ENCODE peak calls at places on chromosomes 1 and 21, in five cellular contexts. D is vagina, R is T-helper 9 cell, F is amniotic stem cell, A is upper lobe of right lung. T is an unnamed sample.

GRCh38 chr1:180003026-180003695 is 48.6 kb downstream of the CEP350 start:
- DNase-seq in D (no peak), R (no peak), F (no peak), A (no peak), T (no peak)

GRCh38 chr1:206631085-206631509 is 4.2 kb upstream of the DYRK3 start:
- DNase-seq in D (no peak), R (no peak), F (no peak), A (no peak), T (peak; percentile 79)

GRCh38 chr1:9653195-9653782 is 1.8 kb downstream of the PIK3CD start:
- DNase-seq in D (no peak), R (no peak), F (no peak), A (no peak), T (no peak)

GRCh38 chr1:166128195-166128594 is 38.6 kb downstream of the FAM78B start:
- DNase-seq in D (no peak), R (no peak), F (no peak), A (no peak), T (no peak)

GRCh38 chr1:55369474-55369873 is 154.3 kb upstream of the USP24 start:
- DNase-seq in D (no peak), R (no peak), F (no peak), A (no peak), T (no peak)

GRCh38 chr1:223340637-223341036 is 23.3 kb downstream of the SUSD4 start:
- DNase-seq in D (no peak), R (no peak), F (no peak), A (no peak), T (no peak)

GRCh38 chr1:155116113-155116764 is 11.4 kb upstream of the EFNA1 start:
- DNase-seq in D (no peak), R (no peak), F (no peak), A (peak; percentile 84), T (no peak)

GRCh38 chr1:168136709-168137514 is at the start of gene GPR161:
- DNase-seq in D (no peak), R (peak; percentile 14), F (no peak), A (peak; percentile 77), T (peak; percentile 31)

GRCh38 chr1:217135569-217135915 is 412.3 kb upstream of the ESRRG start:
- DNase-seq in D (no peak), R (no peak), F (no peak), A (no peak), T (no peak)

GRCh38 chr1:26787381-26787705 is 407 bp upstream of the PIGV start:
- DNase-seq in D (no peak), R (no peak), F (no peak), A (no peak), T (no peak)

GRCh38 chr1:201530741-201531521 is 8.0 kb upstream of the NAV1 start:
- DNase-seq in D (no peak), R (no peak), F (peak; percentile 59), A (peak; percentile 77), T (peak; percentile 86)

GRCh38 chr21:36478207-36478701 is 1.7 kb downstream of the CLDN14 start:
- DNase-seq in D (no peak), R (no peak), F (peak; percentile 62), A (no peak), T (no peak)

GRCh38 chr1:51217101-51217500 is 19.0 kb upstream of the RNF11 start:
- DNase-seq in D (no peak), R (no peak), F (no peak), A (no peak), T (no peak)

GRCh38 chr1:97489834-97490233 is 431.0 kb downstream of the DPYD start:
- DNase-seq in D (no peak), R (no peak), F (no peak), A (no peak), T (peak; percentile 84)

GRCh38 chr1:32765561-32766327 is 51.4 kb downstream of the YARS1 start:
- DNase-seq in D (no peak), R (no peak), F (no peak), A (no peak), T (no peak)

GRCh38 chr1:172603816-172604215 is 55.1 kb upstream of the FASLG start:
- DNase-seq in D (no peak), R (no peak), F (no peak), A (no peak), T (no peak)

GRCh38 chr1:1157914-1158710 is 15.6 kb upstream of the TTLL10 start:
- DNase-seq in D (no peak), R (no peak), F (no peak), A (peak; percentile 82), T (peak; percentile 47)

GRCh38 chr1:163796394-163796821 is 474.7 kb downstream of the NUF2 start:
- DNase-seq in D (no peak), R (no peak), F (no peak), A (no peak), T (no peak)

GRCh38 chr1:163170331-163170730 is 32.4 kb downstream of the RGS5 start:
- DNase-seq in D (no peak), R (no peak), F (no peak), A (no peak), T (no peak)

GRCh38 chr1:245810181-245810727 is 655.5 kb downstream of the KIF26B start:
- DNase-seq in D (no peak), R (no peak), F (no peak), A (no peak), T (no peak)

GRCh38 chr21:45152265-45152746 is 77.9 kb downstream of the ADARB1 start:
- DNase-seq in D (no peak), R (peak; percentile 42), F (no peak), A (peak; percentile 76), T (peak; percentile 31)

GRCh38 chr1:65310078-65310587 is 790 bp downstream of the DNAJC6 start:
- DNase-seq in D (no peak), R (no peak), F (no peak), A (no peak), T (no peak)

T was measured in lung microvascular endothelial cell.